ENCODE peak calls at places on chromosomes 1 and 21, in four cellular contexts. I is transverse colon, E is tibial nerve, T is ovary. H is an unnamed sample.

GRCh38 chr1:78464449-78464891 is 26.3 kb upstream of the PTGFR start:
- DNase-seq in E (no peak), T (no peak), I (no peak), H (no peak)

GRCh38 chr21:44582055-44582454 is 1.7 kb upstream of the KRTAP10-5 start:
- DNase-seq in T (no peak), E (no peak), I (no peak), H (no peak)

GRCh38 chr1:18682375-18682774 is 51.7 kb downstream of the PAX7 start:
- DNase-seq in I (no peak), T (no peak), E (no peak), H (no peak)

GRCh38 chr1:66533804-66534745 is at the start of gene SGIP1:
- DNase-seq in E (peak; percentile 41), I (peak; percentile 18), T (peak; percentile 39), H (no peak)

GRCh38 chr1:171344473-171344820 is 30.5 kb downstream of the FMO4 start:
- DNase-seq in T (no peak), E (peak; percentile 39), I (no peak), H (no peak)

GRCh38 chr1:109814223-109814622 is 50.5 kb upstream of the EPS8L3 start:
- DNase-seq in E (no peak), T (no peak), I (no peak), H (no peak)

GRCh38 chr1:101004061-101004460 is 21.5 kb downstream of the DPH5 start:
- DNase-seq in E (no peak), T (no peak), I (no peak), H (no peak)

GRCh38 chr1:30274937-30275621 is 448.3 kb downstream of the MATN1 start:
- DNase-seq in I (no peak), E (no peak), T (no peak), H (peak; percentile 3)

GRCh38 chr1:228165372-228166169 is at the start of gene IBA57:
- DNase-seq in I (peak; percentile 100), T (peak; percentile 99), E (peak; percentile 98), H (peak; percentile 99)

GRCh38 chr1:116711061-116711582 is 43.1 kb upstream of the CD2 start:
- DNase-seq in E (no peak), I (no peak), T (no peak), H (no peak)

GRCh38 chr21:41633627-41634026 is 125.7 kb upstream of the TMPRSS2 start:
- DNase-seq in T (no peak), I (no peak), E (no peak), H (no peak)

GRCh38 chr1:111161843-111162242 is 21.8 kb downstream of the CEPT1 start:
- DNase-seq in T (no peak), E (no peak), I (no peak), H (no peak)

GRCh38 chr21:45988366-45989347 is 7.1 kb downstream of the COL6A1 start:
- DNase-seq in I (no peak), E (no peak), T (peak; percentile 68), H (no peak)

GRCh38 chr1:46757956-46758304 is 39.0 kb upstream of the EFCAB14 start:
- DNase-seq in E (no peak), I (no peak), T (no peak), H (no peak)

GRCh38 chr1:1116701-1117468 is 996 bp upstream of the C1orf159 start:
- DNase-seq in T (peak; percentile 47), E (no peak), I (peak; percentile 26), H (no peak)

GRCh38 chr1:24127801-24128363 is 15.1 kb downstream of the IL22RA1 start:
- DNase-seq in I (no peak), E (no peak), T (no peak), H (no peak)

GRCh38 chr1:235941852-235942624 is 75.3 kb upstream of the LYST start:
- DNase-seq in E (no peak), I (no peak), T (no peak), H (peak; percentile 62)

GRCh38 chr1:8112611-8113256 is 86.6 kb upstream of the ERRFI1 start:
- DNase-seq in T (no peak), I (no peak), E (no peak), H (no peak)

GRCh38 chr21:28464988-28465387 is 527.7 kb downstream of the LTN1 start:
- DNase-seq in T (no peak), E (no peak), I (no peak), H (no peak)

GRCh38 chr1:212452323-212453155 is 19.8 kb downstream of the NENF start:
- DNase-seq in E (no peak), T (peak; percentile 62), I (no peak), H (no peak)

GRCh38 chr1:103788377-103788776 is 38.7 kb downstream of the AMY1C start:
- DNase-seq in E (no peak), I (no peak), T (no peak), H (no peak)

GRCh38 chr1:102174259-102174863 is 177.6 kb upstream of the OLFM3 start:
- DNase-seq in I (peak; percentile 11), E (no peak), T (no peak), H (no peak)

GRCh38 chr21:42760361-42760970 is 107.0 kb downstream of the PDE9A start:
- DNase-seq in I (no peak), T (no peak), E (no peak), H (no peak)

GRCh38 chr1:59083946-59084865 is 212.7 kb upstream of the FGGY start:
- DNase-seq in I (no peak), T (no peak), E (no peak), H (no peak)

GRCh38 chr1:15833842-15834405 is 13.6 kb upstream of the SPEN start:
- DNase-seq in T (no peak), I (no peak), E (no peak), H (no peak)

GRCh38 chr1:248759644-248760043 is 4.1 kb upstream of the LYPD8 start:
- DNase-seq in E (no peak), T (no peak), I (no peak), H (no peak)

GRCh38 chr1:94334764-94335163 is 83.4 kb upstream of the ABCD3 start:
- DNase-seq in I (no peak), T (no peak), E (no peak), H (no peak)

GRCh38 chr1:229714964-229715603 is 89.0 kb downstream of the URB2 start:
- DNase-seq in T (no peak), I (peak; percentile 48), E (no peak), H (peak; percentile 57)

GRCh38 chr1:51666463-51666862 is 49.6 kb downstream of the OSBPL9 start:
- DNase-seq in T (no peak), E (no peak), I (no peak), H (no peak)

GRCh38 chr1:67948155-67949075 is 102.0 kb downstream of the DIRAS3 start:
- DNase-seq in T (no peak), E (no peak), I (no peak), H (no peak)

GRCh38 chr1:46532498-46533178 is 18.8 kb downstream of the KNCN start:
- DNase-seq in T (peak; percentile 75), E (peak; percentile 56), I (peak; percentile 63), H (no peak)

GRCh38 chr1:170162385-170163226 is 16.8 kb downstream of the NTMT2 start:
- DNase-seq in T (no peak), I (no peak), E (peak; percentile 50), H (peak; percentile 35)

GRCh38 chr1:225428879-225429455 is 1.1 kb upstream of the LBR start:
- DNase-seq in E (no peak), I (no peak), T (no peak), H (no peak)

GRCh38 chr1:8155528-8156186 is 129.5 kb upstream of the ERRFI1 start:
- DNase-seq in E (no peak), T (no peak), I (no peak), H (no peak)

GRCh38 chr1:204829133-204829532 is 41.5 kb upstream of the NFASC start:
- DNase-seq in E (no peak), T (no peak), I (no peak), H (peak; percentile 26)

GRCh38 chr1:41891403-41891896 is 27.3 kb downstream of the HIVEP3 start:
- DNase-seq in I (peak; percentile 30), E (no peak), T (no peak), H (no peak)

GRCh38 chr1:223720987-223721591 is 8.8 kb downstream of the CAPN2 start:
- DNase-seq in T (no peak), I (peak; percentile 70), E (no peak), H (no peak)

DNA sequence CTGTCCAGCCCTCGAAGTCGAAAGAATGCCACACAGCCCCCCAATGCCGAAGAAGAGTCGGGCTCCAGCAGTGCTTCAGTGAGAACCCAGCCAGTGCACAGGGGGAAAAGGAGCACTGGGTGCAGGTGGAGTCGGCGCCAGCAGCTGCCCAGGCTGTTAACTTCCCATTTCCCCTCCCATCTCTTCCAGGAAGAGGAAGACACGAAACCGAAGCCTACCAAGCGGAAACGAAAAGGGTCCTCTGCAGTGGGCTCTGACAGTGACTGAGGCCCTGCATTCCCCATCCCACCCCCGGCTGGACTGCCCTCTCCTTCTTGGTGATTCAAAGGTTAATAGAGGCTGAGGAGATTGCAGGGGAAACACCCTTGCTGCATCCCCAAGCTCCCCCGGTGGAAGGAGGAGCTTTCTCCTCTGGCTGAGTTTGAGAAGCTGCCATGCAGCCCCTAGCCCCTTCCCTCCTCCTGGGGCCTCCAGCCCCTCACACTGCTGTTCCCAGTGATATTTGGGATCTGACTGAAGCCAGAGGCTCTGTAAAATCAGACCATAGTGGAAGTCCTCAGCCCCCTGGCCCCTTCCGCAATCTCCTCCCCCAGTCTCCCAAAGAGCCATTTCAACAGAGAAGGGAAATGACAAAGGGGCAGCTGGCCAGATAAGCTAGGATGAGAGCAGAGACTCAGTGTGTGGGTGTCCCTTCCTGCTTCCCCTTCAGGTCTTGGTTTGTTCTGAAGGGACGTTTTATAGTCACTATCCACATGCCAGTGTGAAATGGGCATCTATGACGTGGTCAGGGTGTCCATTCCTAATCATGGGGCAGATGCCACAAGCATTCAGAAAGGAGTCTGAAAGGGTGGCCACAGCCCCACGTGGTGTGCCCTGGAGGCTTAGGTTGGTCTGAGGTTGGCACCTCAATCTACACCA is 1.9 kb upstream of the SLC27A3 start:
- DNase-seq in E (no peak), I (no peak), T (no peak), H (no peak)
- TF ChIP-seq POLR2A in E (no peak), I (no peak), T (no peak), H (no peak)

GRCh38 chr1:245934409-245934808 is 572.7 kb downstream of the SMYD3 start:
- DNase-seq in E (no peak), T (no peak), I (no peak), H (no peak)
- H3K27ac ChIP-seq in E (no peak overlapping the region), T (no peak overlapping the region), I (no peak overlapping the region), H (no peak overlapping the region)

GRCh38 chr1:211318881-211319280 is 7.8 kb upstream of the TRAF5 start:
- DNase-seq in I (no peak), T (no peak), E (no peak), H (no peak)
- TF ChIP-seq POLR2A in I (no peak), T (no peak), E (no peak), H (no peak)

DNA sequence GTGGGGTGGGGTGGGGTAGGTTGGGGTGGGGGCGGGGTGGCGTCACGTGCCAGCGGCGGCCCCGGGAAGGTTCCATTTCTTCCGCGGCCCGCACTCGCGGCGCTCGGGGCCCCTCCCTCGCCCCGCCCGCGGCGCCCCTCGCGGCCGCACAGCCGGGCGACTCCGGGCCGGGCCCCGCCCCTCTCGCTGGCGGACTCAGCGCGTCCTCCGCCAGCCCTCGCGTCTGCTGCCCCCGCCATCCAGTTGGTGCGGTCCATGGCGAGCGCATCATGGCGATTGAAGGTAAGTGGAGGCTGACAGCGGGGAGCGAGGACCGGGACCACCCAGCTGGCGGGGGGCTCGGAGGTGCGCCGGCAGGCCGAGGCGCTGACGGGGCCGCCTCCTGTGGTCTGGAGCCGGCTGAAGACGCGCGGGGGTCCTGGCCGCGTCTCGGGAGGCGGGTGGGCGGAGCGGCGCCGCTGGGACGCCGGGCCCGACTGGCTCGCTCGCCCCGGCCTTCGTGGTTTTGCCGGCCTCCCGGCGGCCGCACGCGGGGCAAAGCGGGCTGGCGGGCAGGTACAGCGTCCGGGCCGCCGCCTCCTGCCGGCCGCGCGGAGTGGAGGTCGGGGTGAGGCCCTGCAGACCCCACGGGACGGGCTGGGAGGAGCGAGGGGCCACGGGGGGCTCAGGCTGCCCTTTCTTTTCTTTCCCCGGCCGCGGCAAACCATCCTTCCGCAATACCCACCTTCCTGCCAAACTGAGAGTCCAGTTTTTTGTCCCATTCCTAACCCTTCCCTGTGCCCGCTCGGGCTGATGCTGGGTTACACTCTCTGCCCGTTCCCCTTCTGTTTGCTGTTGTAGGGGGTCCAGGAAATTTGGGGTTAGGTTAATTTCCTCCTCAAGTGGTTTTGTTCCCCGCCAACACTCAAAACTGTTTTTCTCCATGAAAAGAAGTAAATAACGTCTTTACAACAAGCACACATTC is at the start of gene SYT14:
- DNase-seq in E (no peak), T (no peak), I (no peak), H (no peak)
- H3K27ac ChIP-seq in E (no peak within 1 kb of the TSS), T (no peak within 1 kb of the TSS), I (no peak within 1 kb of the TSS), H (no peak within 1 kb of the TSS)